ENCODE peak calls at places on chromosome 12, in nine cellular contexts. Q is fibroblast of the aortic adventitia; Z is astrocyte of the spinal cord; V is amniotic epithelial cell; I is T follicular helper cell; A is nucleus accumbens; L is thoracic aorta; G is activated CD4-positive, alpha-beta T cell treated with anti-CD3 and anti-CD28 coated beads for 48 hours; N is MV-4-11. C is an unnamed sample.

GRCh38 chr12:92085483-92086040 is 60.1 kb downstream of the BTG1 start:
- DNase-seq in G (no peak), Z (no peak), Q (no peak), L (no peak), N (no peak), A (no peak), I (no peak), V (no peak), C (no peak)

GRCh38 chr12:2268478-2269286 is 215.9 kb downstream of the CACNA1C start:
- DNase-seq in Z (peak), A (no peak), Q (peak), G (no peak), I (no peak), N (no peak), V (peak), L (no peak), C (no peak)

GRCh38 chr12:49698619-49699545 is 8.3 kb downstream of the FMNL3 start:
- DNase-seq in G (peak), Q (peak), L (no peak), I (no peak), N (peak), A (no peak), V (peak), Z (peak), C (peak)

GRCh38 chr12:75960086-75960910 is 71.3 kb downstream of the PHLDA1 start:
- DNase-seq in V (no peak), A (no peak), N (no peak), Q (no peak), G (no peak), Z (no peak), I (no peak), L (no peak), C (peak)

GRCh38 chr12:104720346-104721064 is 237.6 kb downstream of the SLC41A2 start:
- DNase-seq in I (peak), Z (peak), A (no peak), V (no peak), G (peak), N (peak), L (no peak), Q (no peak), C (peak)

GRCh38 chr12:42322567-42322966 is 3.3 kb downstream of the ZCRB1 start:
- DNase-seq in Z (no peak), Q (no peak), V (no peak), G (no peak), A (no peak), I (no peak), L (no peak), N (no peak), C (no peak)

GRCh38 chr12:107660230-107660629 is 25.4 kb upstream of the PWP1 start:
- DNase-seq in A (no peak), N (peak), V (no peak), Z (no peak), Q (peak), I (no peak), G (no peak), L (no peak), C (no peak)

GRCh38 chr12:53798575-53798974 is 46.8 kb upstream of the CISTR start:
- DNase-seq in Q (peak), L (no peak), Z (no peak), I (no peak), A (peak), G (no peak), N (no peak), V (peak), C (no peak)

GRCh38 chr12:11716794-11717532 is 67.5 kb downstream of the ETV6 start:
- DNase-seq in I (no peak), N (peak), L (no peak), G (no peak), Q (no peak), Z (peak), A (no peak), V (peak), C (no peak)

GRCh38 chr12:80056845-80057244 is 42.5 kb upstream of the OTOGL start:
- DNase-seq in I (no peak), N (no peak), V (no peak), L (no peak), Z (peak), Q (peak), A (no peak), G (no peak), C (no peak)

GRCh38 chr12:45745861-45746277 is 16.4 kb downstream of the ARID2 start:
- DNase-seq in L (no peak), Z (peak), I (no peak), N (peak), Q (peak), V (peak), G (no peak), A (no peak), C (no peak)

GRCh38 chr12:62934799-62935674 is at the start of gene PPM1H:
- DNase-seq in N (peak), Z (peak), V (peak), G (peak), I (no peak), L (no peak), Q (peak), A (peak), C (peak)